ENCODE peak calls at places on chromosomes 2 and 18, in eight cellular contexts. M, V, L, Q, R, C, E and Y are unnamed samples.

GRCh38 chr2:70258532-70258875 is 567 bp downstream of the PCYOX1 start:
- DNase-seq in M (no peak), V (peak; percentile 70), L (peak; percentile 78), Q (peak; percentile 88), R (peak; percentile 57), C (no peak), E (no peak), Y (peak; percentile 59)

GRCh38 chr18:9413586-9413985 is 61.7 kb upstream of the RALBP1 start:
- DNase-seq in M (no peak), V (no peak), L (no peak), Q (no peak), R (no peak), C (no peak), E (no peak), Y (no peak)

GRCh38 chr2:165627463-165627862 is 158.0 kb downstream of the CSRNP3 start:
- DNase-seq in M (no peak), V (no peak), L (no peak), Q (no peak), R (no peak), C (no peak), E (no peak), Y (no peak)

GRCh38 chr2:100646039-100646438 is 83.2 kb downstream of the PDCL3 start:
- DNase-seq in M (no peak), V (no peak), L (no peak), Q (no peak), R (no peak), C (no peak), E (no peak), Y (no peak)

GRCh38 chr2:111116016-111116746 is 4.5 kb upstream of the BCL2L11 start:
- DNase-seq in M (no peak), V (no peak), L (no peak), Q (no peak), R (no peak), C (no peak), E (no peak), Y (no peak)

GRCh38 chr2:30978854-30979253 is 159.4 kb downstream of the GALNT14 start:
- DNase-seq in M (no peak), V (no peak), L (no peak), Q (no peak), R (no peak), C (no peak), E (no peak), Y (no peak)

GRCh38 chr2:191845876-191846786 is 757 bp downstream of the CAVIN2 start:
- DNase-seq in M (no peak), V (no peak), L (peak; percentile 40), Q (no peak), R (peak; percentile 46), C (peak; percentile 67), E (no peak), Y (no peak)

GRCh38 chr2:134231965-134232340 is 21.9 kb upstream of the MGAT5 start:
- DNase-seq in M (no peak), V (no peak), L (no peak), Q (no peak), R (no peak), C (no peak), E (no peak), Y (no peak)

GRCh38 chr18:46660955-46661749 is 4.1 kb upstream of the LOXHD1 start:
- DNase-seq in M (no peak), V (no peak), L (no peak), Q (no peak), R (no peak), C (no peak), E (no peak), Y (peak; percentile 67)

GRCh38 chr2:178328037-178328436 is 122.9 kb downstream of the PRKRA start:
- DNase-seq in M (no peak), V (no peak), L (no peak), Q (no peak), R (no peak), C (no peak), E (no peak), Y (no peak)

GRCh38 chr2:216023055-216023648 is 9.8 kb upstream of the MREG start:
- DNase-seq in M (peak; percentile 26), V (peak; percentile 58), L (no peak), Q (no peak), R (no peak), C (no peak), E (peak; percentile 42), Y (peak; percentile 55)

GRCh38 chr2:238127165-238128060 is 11.1 kb upstream of the KLHL30 start:
- DNase-seq in M (no peak), V (no peak), L (peak; percentile 51), Q (no peak), R (no peak), C (peak; percentile 42), E (no peak), Y (peak; percentile 37)

GRCh38 chr18:76874643-76875389 is 52.5 kb downstream of the ZNF236 start:
- DNase-seq in M (no peak), V (no peak), L (no peak), Q (no peak), R (no peak), C (no peak), E (peak; percentile 16), Y (peak; percentile 30)

GRCh38 chr2:160351978-160352377 is 141.6 kb downstream of the RBMS1 start:
- DNase-seq in M (no peak), V (no peak), L (no peak), Q (no peak), R (no peak), C (no peak), E (no peak), Y (no peak)

GRCh38 chr18:75211721-75212625 is 1.4 kb downstream of the TSHZ1 start:
- DNase-seq in M (peak; percentile 21), V (peak; percentile 64), L (peak; percentile 65), Q (peak; percentile 61), R (peak; percentile 67), C (peak; percentile 63), E (no peak), Y (peak; percentile 48)

GRCh38 chr2:48927355-48927754 is 171.8 kb upstream of the LHCGR start:
- DNase-seq in M (no peak), V (no peak), L (no peak), Q (no peak), R (no peak), C (no peak), E (no peak), Y (no peak)

GRCh38 chr2:75543446-75543845 is 17.3 kb downstream of the EVA1A start:
- DNase-seq in M (no peak), V (no peak), L (no peak), Q (no peak), R (no peak), C (no peak), E (no peak), Y (no peak)

GRCh38 chr2:105919191-105919811 is 174.6 kb downstream of the NCK2 start:
- DNase-seq in M (no peak), V (peak; percentile 43), L (no peak), Q (no peak), R (no peak), C (no peak), E (peak; percentile 92), Y (no peak)

GRCh38 chr18:63267990-63268721 is 51.4 kb downstream of the BCL2 start:
- DNase-seq in M (no peak), V (no peak), L (no peak), Q (no peak), R (no peak), C (no peak), E (no peak), Y (peak; percentile 18)

GRCh38 chr2:112834379-112835014 is 2.1 kb downstream of the IL1B start:
- DNase-seq in M (no peak), V (peak; percentile 95), L (no peak), Q (peak; percentile 85), R (no peak), C (no peak), E (no peak), Y (no peak)

GRCh38 chr2:229335877-229336346 is 64.8 kb upstream of the PID1 start:
- DNase-seq in M (no peak), V (no peak), L (no peak), Q (no peak), R (no peak), C (no peak), E (no peak), Y (no peak)

GRCh38 chr2:239285071-239285931 is 115.5 kb downstream of the HDAC4 start:
- DNase-seq in M (no peak), V (no peak), L (no peak), Q (no peak), R (peak; percentile 41), C (peak; percentile 53), E (no peak), Y (no peak)
- H3K4me1 ChIP-seq in M (peaks cover 62% of the 10 kb centered on the region), V (peaks cover 20% of the 10 kb centered on the region), L (peaks cover 27% of the 10 kb centered on the region), Q (no peaks in the 10 kb centered on the region), R (peaks cover 55% of the 10 kb centered on the region), C (peaks cover 40% of the 10 kb centered on the region), E (peaks cover 4% of the 10 kb centered on the region), Y (peaks cover 43% of the 10 kb centered on the region)

GRCh38 chr2:24832526-24832925 is 39.3 kb downstream of the CENPO start:
- DNase-seq in M (no peak), V (no peak), L (no peak), Q (no peak), R (no peak), C (no peak), E (no peak), Y (peak; percentile 23)

GRCh38 chr2:24831736-24832421 is 38.7 kb downstream of the CENPO start:
- DNase-seq in M (no peak), V (no peak), L (no peak), Q (no peak), R (no peak), C (no peak), E (no peak), Y (peak; percentile 78)

GRCh38 chr2:24830351-24830750 is 37.1 kb downstream of the CENPO start:
- DNase-seq in M (no peak), V (no peak), L (no peak), Q (no peak), R (no peak), C (no peak), E (peak; percentile 10), Y (no peak)

GRCh38 chr2:24831216-24831615 is 38.0 kb downstream of the CENPO start:
- DNase-seq in M (no peak), V (no peak), L (no peak), Q (no peak), R (no peak), C (no peak), E (no peak), Y (no peak)

DNA sequence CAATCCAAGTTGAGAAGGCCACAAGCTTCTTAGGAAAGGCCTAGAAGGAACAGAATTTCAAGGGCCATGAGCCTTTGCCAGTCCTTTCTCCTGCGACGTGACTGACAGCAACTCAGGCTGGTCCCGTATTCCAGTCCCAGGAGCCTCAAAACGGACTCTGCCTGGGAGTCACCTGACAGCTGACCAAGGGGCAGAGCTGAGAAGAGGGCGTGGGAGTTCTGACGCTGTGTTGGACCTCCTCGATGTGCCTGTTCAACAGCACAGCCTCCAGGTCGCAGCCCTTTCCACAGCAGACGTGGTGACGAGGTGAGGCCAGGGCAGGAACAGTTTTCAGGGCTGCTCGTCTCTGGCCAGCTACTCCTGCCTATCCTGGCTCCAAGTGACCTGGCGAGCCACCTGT is 37.6 kb downstream of the CENPO start:
- DNase-seq in M (no peak), V (no peak), L (no peak), Q (no peak), R (no peak), C (no peak), E (no peak), Y (no peak)
- H3K36me3 ChIP-seq in M (no peaks in the 10 kb centered on the region), V (no peaks in the 10 kb centered on the region), L (no peaks in the 10 kb centered on the region), Q (no peaks in the 10 kb centered on the region), R (no peaks in the 10 kb centered on the region), C (peaks cover 5% of the 10 kb centered on the region), E (no peaks in the 10 kb centered on the region), Y (no peaks in the 10 kb centered on the region)

GRCh38 chr2:218286570-218287459 is 5.5 kb downstream of the TMBIM1 start:
- DNase-seq in M (peak; percentile 86), V (peak; percentile 97), L (peak; percentile 81), Q (peak; percentile 83), R (peak; percentile 93), C (peak; percentile 91), E (peak; percentile 88), Y (peak; percentile 81)
- H3K4me1 ChIP-seq in M (peaks cover 85% of the 10 kb centered on the region), V (peaks cover 43% of the 10 kb centered on the region), L (peaks cover 31% of the 10 kb centered on the region), Q (peaks cover 2% of the 10 kb centered on the region), R (peaks cover 98% of the 10 kb centered on the region), C (peaks cover 98% of the 10 kb centered on the region), E (peaks cover 33% of the 10 kb centered on the region), Y (peaks cover 18% of the 10 kb centered on the region)

GRCh38 chr2:241049739-241050623 is 51.6 kb downstream of the SNED1 start:
- DNase-seq in M (no peak), V (peak; percentile 13), L (peak; percentile 26), Q (no peak), R (no peak), C (no peak), E (no peak), Y (peak; percentile 78)
- H3K36me3 ChIP-seq in M (no peaks in the 10 kb centered on the region), V (no peaks in the 10 kb centered on the region), L (no peaks in the 10 kb centered on the region), Q (no peaks in the 10 kb centered on the region), R (peaks cover 46% of the 10 kb centered on the region), C (peaks cover 61% of the 10 kb centered on the region), E (no peaks in the 10 kb centered on the region), Y (no peaks in the 10 kb centered on the region)